ENCODE peak calls at places on chromosome 9, in seven cellular contexts. I is PC-3; P is dorsolateral prefrontal cortex; H is body of pancreas; U is CD4-positive, alpha-beta T cell; C is cardiac muscle cell; F is thoracic aorta. E is an unnamed sample.
A peak's percentile ranks its signal among the peaks of the same experiment; 100 is the strongest.

GRCh38 chr9:70600479-70600878 is 186.0 kb upstream of the KLF9 start:
- DNase-seq in H (peak; percentile 36), P (no peak), U (no peak), F (no peak), I (no peak), C (no peak), E (no peak)

GRCh38 chr9:114203410-114204140 is 48.2 kb downstream of the COL27A1 start:
- DNase-seq in I (peak; percentile 34), H (no peak), U (no peak), C (no peak), P (no peak), F (no peak), E (peak; percentile 29)

GRCh38 chr9:36625006-36625600 is 52.4 kb downstream of the MELK start:
- DNase-seq in H (peak; percentile 69), U (no peak), F (peak; percentile 20), C (no peak), P (peak; percentile 24), I (peak; percentile 47), E (peak; percentile 36)

GRCh38 chr9:114314256-114314867 is 8.5 kb upstream of the ORM1 start:
- DNase-seq in C (no peak), P (no peak), I (no peak), H (peak; percentile 0), F (no peak), U (no peak), E (no peak)

GRCh38 chr9:2157277-2158105 is 142.3 kb downstream of the SMARCA2 start:
- DNase-seq in P (peak; percentile 57), U (peak; percentile 7), C (no peak), F (no peak), I (peak; percentile 49), H (peak; percentile 58), E (peak; percentile 39)

GRCh38 chr9:92176068-92176799 is 61.0 kb upstream of the SPTLC1 start:
- DNase-seq in U (no peak), H (no peak), P (no peak), I (peak; percentile 14), C (no peak), F (no peak), E (no peak)

GRCh38 chr9:125706661-125707539 is at the start of gene MAPKAP1:
- DNase-seq in I (peak; percentile 93), C (peak; percentile 97), F (peak; percentile 77), H (peak; percentile 97), U (peak; percentile 91), P (peak; percentile 97), E (peak; percentile 75)

GRCh38 chr9:137575382-137575724 is 3.4 kb downstream of the DPH7 start:
- DNase-seq in P (no peak), F (no peak), H (no peak), U (no peak), I (no peak), C (no peak), E (no peak)

GRCh38 chr9:137112564-137113384 is 1.8 kb downstream of the DPP7 start:
- DNase-seq in I (no peak), U (no peak), P (no peak), H (no peak), C (no peak), F (no peak), E (no peak)

GRCh38 chr9:108197888-108198287 is 657.9 kb downstream of the ACTL7B start:
- DNase-seq in P (no peak), F (no peak), C (no peak), U (no peak), H (no peak), I (no peak), E (no peak)

GRCh38 chr9:121678501-121679022 is 27.1 kb downstream of the DAB2IP start:
- DNase-seq in H (no peak), I (no peak), C (no peak), P (no peak), U (no peak), F (no peak), E (no peak)

GRCh38 chr9:114925039-114925438 is 5.4 kb downstream of the TNFSF8 start:
- DNase-seq in C (no peak), U (no peak), I (no peak), H (no peak), F (no peak), P (no peak), E (no peak)

GRCh38 chr9:100063185-100063584 is 35.6 kb downstream of the ERP44 start:
- DNase-seq in I (no peak), F (no peak), C (peak; percentile 2), P (no peak), H (no peak), U (no peak), E (no peak)

GRCh38 chr9:27602107-27602836 is 29.0 kb upstream of the C9orf72 start:
- DNase-seq in F (no peak), C (no peak), I (no peak), P (no peak), U (no peak), H (no peak), E (no peak)

GRCh38 chr9:27602954-27603353 is 29.7 kb upstream of the C9orf72 start:
- DNase-seq in F (no peak), C (no peak), I (no peak), H (no peak), U (no peak), P (no peak), E (no peak)

GRCh38 chr9:27599521-27600234 is 26.4 kb upstream of the C9orf72 start:
- DNase-seq in U (no peak), C (no peak), H (no peak), F (no peak), P (no peak), I (no peak), E (no peak)

GRCh38 chr9:27599102-27599501 is 25.8 kb upstream of the C9orf72 start:
- DNase-seq in F (no peak), I (no peak), U (no peak), H (peak; percentile 33), P (no peak), C (no peak), E (no peak)

DNA sequence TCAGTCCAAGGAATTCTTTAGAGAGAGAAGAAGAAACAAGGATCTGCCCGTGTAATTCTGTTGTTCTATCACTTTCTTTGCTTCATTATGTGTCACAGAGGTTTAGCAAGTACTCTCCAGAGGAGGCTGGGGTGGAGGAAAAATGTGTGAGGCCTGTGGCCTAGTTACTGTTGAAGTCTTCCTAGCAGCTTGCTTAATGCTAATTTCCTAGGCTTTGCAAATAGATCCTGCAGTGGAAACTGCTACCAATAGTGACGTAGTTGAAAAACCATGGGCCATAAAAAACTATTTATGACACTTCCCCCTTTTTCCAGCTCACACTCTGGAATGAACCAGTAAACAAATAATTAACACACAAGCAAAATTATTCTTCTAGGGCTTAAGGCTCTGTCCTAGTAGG is 27.0 kb upstream of the C9orf72 start:
- DNase-seq in F (no peak), U (no peak), H (peak; percentile 12), C (no peak), I (no peak), P (no peak), E (no peak)
- H3K27ac ChIP-seq in F (no peak overlapping the region), U (no peak overlapping the region), H (peak overlapping the region; percentile 55), C (no peak overlapping the region), I (no peak overlapping the region), P (peak overlapping the region; percentile 43), E (no peak overlapping the region)

DNA sequence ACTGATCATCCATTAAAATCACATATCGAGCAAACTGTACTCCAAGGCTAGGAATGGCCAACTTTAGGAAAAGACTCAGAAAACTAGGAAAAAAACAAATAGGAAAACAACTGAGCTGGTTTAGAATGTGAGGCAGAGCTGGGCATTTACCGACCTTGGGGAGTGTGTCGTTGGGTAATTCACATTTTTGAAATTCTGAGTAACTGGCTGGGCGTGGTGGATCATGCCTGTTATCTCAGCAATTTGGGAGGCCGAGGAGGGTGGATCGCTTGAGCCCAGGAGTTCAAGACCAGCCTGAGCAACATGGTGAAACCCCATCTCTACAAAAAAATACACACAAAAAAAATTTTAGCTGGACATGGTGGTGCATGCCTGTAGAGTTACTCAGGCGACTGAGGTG is 70.1 kb downstream of the ZFAND5 start:
- DNase-seq in C (no peak), I (no peak), F (no peak), U (no peak), H (peak; percentile 57), P (no peak), E (no peak)
- H3K27ac ChIP-seq in C (no peak overlapping the region), I (no peak overlapping the region), F (no peak overlapping the region), U (no peak overlapping the region), H (peak overlapping the region; percentile 85), P (no peak overlapping the region), E (no peak overlapping the region)

DNA sequence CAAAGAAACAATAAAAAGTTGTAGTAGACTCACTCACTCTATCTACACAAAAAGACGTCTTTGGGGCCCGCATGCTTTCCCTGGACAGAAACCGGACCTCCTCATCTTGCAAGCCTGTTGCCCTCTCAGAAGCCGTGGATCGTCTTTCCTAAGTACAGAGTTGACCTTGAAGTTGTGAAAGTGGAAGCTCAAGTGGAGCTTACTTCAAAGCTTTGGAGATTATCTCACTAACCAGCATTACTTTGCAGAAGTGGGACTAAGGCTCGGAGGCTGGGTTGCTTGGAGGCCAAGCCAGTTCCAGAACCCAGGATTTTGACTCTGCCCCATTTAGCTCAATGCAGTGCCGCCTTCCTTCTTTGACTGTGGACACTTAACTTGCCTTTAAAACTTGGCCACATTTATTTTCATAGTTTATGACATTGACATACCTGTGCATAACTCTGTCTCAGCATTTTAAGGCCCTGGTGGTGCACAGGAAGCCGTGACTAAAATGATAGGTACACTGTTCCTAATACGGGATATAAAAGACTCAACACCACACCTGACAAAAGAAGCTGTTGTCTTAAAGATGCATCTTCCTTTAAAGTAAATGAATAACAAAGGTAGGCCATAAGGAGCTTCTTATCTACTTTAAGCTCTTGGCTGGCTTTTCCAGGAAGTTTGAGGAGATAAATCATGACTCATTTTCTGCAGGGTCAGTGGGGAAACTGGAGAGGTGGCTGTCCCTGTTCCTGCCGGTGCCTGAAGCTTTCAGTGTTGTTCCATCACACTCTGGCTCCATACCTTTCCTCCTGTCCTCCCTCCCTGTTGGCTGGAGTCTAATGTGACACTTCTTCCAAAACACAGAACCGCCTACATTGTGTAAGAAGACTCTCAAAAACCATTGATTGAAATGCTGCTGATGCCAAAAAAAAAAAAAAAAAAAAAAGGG is 10.7 kb downstream of the SLC25A25 start:
- DNase-seq in I (peak; percentile 73), F (no peak), C (peak; percentile 85), P (no peak), H (peak; percentile 82), U (no peak), E (peak; percentile 36)
- H3K27ac ChIP-seq in I (peak overlapping the region; percentile 32), F (no peak overlapping the region), C (peak overlapping the region; percentile 68), P (no peak overlapping the region), H (peak overlapping the region; percentile 90), U (no peak overlapping the region), E (peak overlapping the region; percentile 59)

GRCh38 chr9:87587356-87587745 is 89.7 kb downstream of the DAPK1 start:
- DNase-seq in C (no peak), H (no peak), U (no peak), I (no peak), P (no peak), F (no peak), E (no peak)
- H3K27ac ChIP-seq in C (no peak overlapping the region), H (peak overlapping the region; percentile 60), U (no peak overlapping the region), I (no peak overlapping the region), P (no peak overlapping the region), F (no peak overlapping the region), E (no peak overlapping the region)

GRCh38 chr9:129432671-129433154 is 188.2 kb downstream of the C9orf50 start:
- DNase-seq in C (no peak), U (no peak), P (no peak), I (no peak), H (peak; percentile 75), F (no peak), E (no peak)
- H3K27ac ChIP-seq in C (peak overlapping the region; percentile 39), U (no peak overlapping the region), P (no peak overlapping the region), I (no peak overlapping the region), H (peak overlapping the region; percentile 39), F (peak overlapping the region; percentile 39), E (no peak overlapping the region)

DNA sequence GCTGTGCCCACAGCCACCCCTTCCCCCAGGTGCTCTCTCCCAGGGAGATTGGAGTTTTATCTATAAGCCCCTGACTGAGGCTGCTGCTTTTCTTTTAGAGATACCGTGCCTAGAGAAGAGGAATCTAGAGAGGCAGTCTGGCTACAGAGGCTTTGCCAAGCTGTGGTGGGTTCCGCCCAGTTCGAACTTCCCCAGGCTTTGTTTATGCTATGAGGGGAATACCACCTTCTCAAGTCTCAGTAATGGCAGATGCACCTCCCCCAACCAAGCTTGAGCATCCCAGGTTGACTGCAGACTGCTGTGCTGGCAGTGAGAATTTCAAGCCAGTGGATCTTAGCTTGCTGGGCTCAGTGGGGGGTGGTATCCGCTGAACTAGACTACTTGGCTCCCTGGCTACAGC is 157.4 kb downstream of the CAAP1 start:
- DNase-seq in H (no peak), P (no peak), F (no peak), I (no peak), C (no peak), U (no peak), E (no peak)
- H3K27ac ChIP-seq in H (no peak overlapping the region), P (no peak overlapping the region), F (no peak overlapping the region), I (no peak overlapping the region), C (no peak overlapping the region), U (no peak overlapping the region), E (no peak overlapping the region)

E was measured in epithelial cell of prostate.